ENCODE peak calls at places on chromosome 16, in eight cellular contexts. One of them, this sample, is unnamed.

GRCh38 chr16:80718480-80719220 is 85.7 kb downstream of the CDYL2 start:
- DNase-seq in tibial nerve: no peak
- DNase-seq in stomach: peak; percentile 82
- DNase-seq in transverse colon: no peak
- DNase-seq in A549: no peak
- DNase-seq in K562: no peak
- DNase-seq in ovary: no peak
- DNase-seq in SK-N-SH: no peak
- DNase-seq in this sample: no peak

GRCh38 chr16:24463196-24463945 is 76.0 kb upstream of the RBBP6 start:
- DNase-seq in tibial nerve: no peak
- DNase-seq in stomach: no peak
- DNase-seq in transverse colon: no peak
- DNase-seq in A549: no peak
- DNase-seq in K562: peak; percentile 78
- DNase-seq in ovary: no peak
- DNase-seq in SK-N-SH: no peak
- DNase-seq in this sample: no peak

GRCh38 chr16:16052916-16053315 is 103.5 kb downstream of the ABCC1 start:
- DNase-seq in tibial nerve: no peak
- DNase-seq in stomach: no peak
- DNase-seq in transverse colon: no peak
- DNase-seq in A549: no peak
- DNase-seq in K562: no peak
- DNase-seq in ovary: no peak
- DNase-seq in SK-N-SH: no peak
- DNase-seq in this sample: no peak

GRCh38 chr16:89984215-89984614 is 35.0 kb downstream of the DBNDD1 start:
- DNase-seq in tibial nerve: no peak
- DNase-seq in stomach: no peak
- DNase-seq in transverse colon: no peak
- DNase-seq in A549: no peak
- DNase-seq in K562: no peak
- DNase-seq in ovary: no peak
- DNase-seq in SK-N-SH: no peak
- DNase-seq in this sample: no peak

GRCh38 chr16:57469917-57470470 is 7.5 kb downstream of the POLR2C start:
- DNase-seq in tibial nerve: no peak
- DNase-seq in stomach: no peak
- DNase-seq in transverse colon: no peak
- DNase-seq in A549: peak; percentile 49
- DNase-seq in K562: no peak
- DNase-seq in ovary: no peak
- DNase-seq in SK-N-SH: peak; percentile 38
- DNase-seq in this sample: no peak

GRCh38 chr16:66728117-66728787 is 23.2 kb downstream of the DYNC1LI2 start:
- DNase-seq in tibial nerve: no peak
- DNase-seq in stomach: peak; percentile 37
- DNase-seq in transverse colon: peak; percentile 22
- DNase-seq in A549: peak; percentile 66
- DNase-seq in K562: peak; percentile 50
- DNase-seq in ovary: peak; percentile 37
- DNase-seq in SK-N-SH: peak; percentile 59
- DNase-seq in this sample: no peak

GRCh38 chr16:56303880-56304279 is 112.6 kb downstream of the GNAO1 start:
- DNase-seq in tibial nerve: no peak
- DNase-seq in stomach: no peak
- DNase-seq in transverse colon: no peak
- DNase-seq in A549: no peak
- DNase-seq in K562: no peak
- DNase-seq in ovary: no peak
- DNase-seq in SK-N-SH: no peak
- DNase-seq in this sample: no peak

GRCh38 chr16:8655184-8655717 is 19.2 kb upstream of the ABAT start:
- DNase-seq in tibial nerve: no peak
- DNase-seq in stomach: peak; percentile 40
- DNase-seq in transverse colon: peak; percentile 52
- DNase-seq in A549: peak; percentile 17
- DNase-seq in K562: peak; percentile 37
- DNase-seq in ovary: no peak
- DNase-seq in SK-N-SH: no peak
- DNase-seq in this sample: peak; percentile 53

GRCh38 chr16:15643453-15644305 is 725 bp upstream of the MARF1 start:
- DNase-seq in tibial nerve: no peak
- DNase-seq in stomach: no peak
- DNase-seq in transverse colon: peak; percentile 14
- DNase-seq in A549: peak; percentile 74
- DNase-seq in K562: peak; percentile 69
- DNase-seq in ovary: peak; percentile 23
- DNase-seq in SK-N-SH: peak; percentile 65
- DNase-seq in this sample: no peak

DNA sequence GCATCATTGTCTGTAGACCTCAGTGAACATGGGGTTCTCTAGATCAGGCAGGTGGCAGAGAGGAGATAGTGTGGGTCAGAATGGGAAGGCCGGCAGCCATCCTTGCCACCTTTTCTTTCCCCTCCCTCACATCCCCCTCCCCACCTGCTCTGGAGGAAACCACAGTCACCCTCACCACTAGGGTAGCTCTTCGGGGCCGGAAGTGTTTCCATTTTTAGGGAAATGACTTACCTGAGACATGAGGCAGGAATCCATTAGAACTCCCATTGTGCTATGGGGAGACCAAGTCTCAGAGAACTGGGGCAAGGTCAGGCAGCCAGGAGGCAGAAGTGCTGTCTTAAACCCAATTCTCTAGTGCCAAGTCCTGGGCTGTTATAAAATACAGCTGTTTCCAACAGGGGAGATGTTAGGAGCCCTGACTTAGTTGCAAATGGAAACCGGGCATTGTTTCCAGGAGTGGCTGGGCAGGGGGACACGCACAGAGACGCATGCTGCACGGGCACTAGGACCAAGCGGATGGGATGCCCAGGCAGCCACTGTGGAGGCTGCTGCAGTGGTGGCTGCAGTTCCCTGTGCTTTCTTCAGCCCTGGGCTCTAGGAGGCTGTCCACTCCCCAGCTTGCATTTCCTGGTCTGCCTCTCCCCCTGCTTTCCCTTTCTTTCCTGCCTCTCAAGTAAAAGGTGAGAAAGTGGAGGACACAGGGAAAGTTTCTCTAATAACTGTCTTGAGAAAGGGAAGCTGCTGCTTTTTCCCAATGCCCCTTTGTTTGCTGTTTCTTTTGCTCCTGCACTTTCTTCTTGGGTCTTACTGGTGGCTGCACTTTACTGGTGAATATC is 2.8 kb downstream of the HAS3 start:
- DNase-seq in tibial nerve: no peak
- DNase-seq in stomach: no peak
- DNase-seq in transverse colon: no peak
- DNase-seq in A549: peak; percentile 32
- DNase-seq in K562: no peak
- DNase-seq in ovary: no peak
- DNase-seq in SK-N-SH: peak; percentile 45
- DNase-seq in this sample: no peak
- H3K4me3 ChIP-seq in tibial nerve: no peak overlapping the region
- H3K4me3 ChIP-seq in stomach: peak overlapping the region; percentile 78
- H3K4me3 ChIP-seq in transverse colon: no peak overlapping the region
- H3K4me3 ChIP-seq in A549: no peak overlapping the region
- H3K4me3 ChIP-seq in K562: no peak overlapping the region
- H3K4me3 ChIP-seq in ovary: no peak overlapping the region
- H3K4me3 ChIP-seq in SK-N-SH: peak overlapping the region; percentile 16
- H3K4me3 ChIP-seq in this sample: peak overlapping the region; percentile 45

GRCh38 chr16:19522369-19523159 is 666 bp upstream of the GDE1 start:
- DNase-seq in tibial nerve: no peak
- DNase-seq in stomach: no peak
- DNase-seq in transverse colon: no peak
- DNase-seq in A549: no peak
- DNase-seq in K562: no peak
- DNase-seq in ovary: no peak
- DNase-seq in SK-N-SH: no peak
- DNase-seq in this sample: no peak
- H3K27ac ChIP-seq in tibial nerve: peak overlapping the region; percentile 55
- H3K27ac ChIP-seq in stomach: peak overlapping the region; percentile 91
- H3K27ac ChIP-seq in transverse colon: peak overlapping the region; percentile 98
- H3K27ac ChIP-seq in A549: peak overlapping the region; percentile 4
- H3K27ac ChIP-seq in K562: no peak overlapping the region
- H3K27ac ChIP-seq in ovary: no peak overlapping the region
- H3K27ac ChIP-seq in SK-N-SH: peak overlapping the region; percentile 80
- H3K27ac ChIP-seq in this sample: peak overlapping the region; percentile 96

GRCh38 chr16:81873221-81873620 is 94.1 kb downstream of the PLCG2 start:
- DNase-seq in tibial nerve: no peak
- DNase-seq in stomach: no peak
- DNase-seq in transverse colon: no peak
- DNase-seq in A549: no peak
- DNase-seq in K562: no peak
- DNase-seq in ovary: no peak
- DNase-seq in SK-N-SH: no peak
- DNase-seq in this sample: no peak

GRCh38 chr16:81878529-81878928 is 99.4 kb downstream of the PLCG2 start:
- DNase-seq in tibial nerve: no peak
- DNase-seq in stomach: no peak
- DNase-seq in transverse colon: no peak
- DNase-seq in A549: no peak
- DNase-seq in K562: no peak
- DNase-seq in ovary: no peak
- DNase-seq in SK-N-SH: no peak
- DNase-seq in this sample: no peak

GRCh38 chr16:81873843-81874752 is 95.0 kb downstream of the PLCG2 start:
- DNase-seq in tibial nerve: peak; percentile 23
- DNase-seq in stomach: peak; percentile 67
- DNase-seq in transverse colon: peak; percentile 51
- DNase-seq in A549: peak; percentile 59
- DNase-seq in K562: peak; percentile 65
- DNase-seq in ovary: no peak
- DNase-seq in SK-N-SH: peak; percentile 58
- DNase-seq in this sample: no peak

GRCh38 chr16:81875461-81875860 is 96.4 kb downstream of the PLCG2 start:
- DNase-seq in tibial nerve: no peak
- DNase-seq in stomach: no peak
- DNase-seq in transverse colon: no peak
- DNase-seq in A549: no peak
- DNase-seq in K562: no peak
- DNase-seq in ovary: no peak
- DNase-seq in SK-N-SH: no peak
- DNase-seq in this sample: no peak

GRCh38 chr16:81876273-81876900 is 97.3 kb downstream of the PLCG2 start:
- DNase-seq in tibial nerve: no peak
- DNase-seq in stomach: no peak
- DNase-seq in transverse colon: no peak
- DNase-seq in A549: no peak
- DNase-seq in K562: no peak
- DNase-seq in ovary: no peak
- DNase-seq in SK-N-SH: no peak
- DNase-seq in this sample: no peak
- TF ChIP-seq EP300 in tibial nerve: no peak
- TF ChIP-seq EP300 in stomach: no peak
- TF ChIP-seq EP300 in transverse colon: no peak
- TF ChIP-seq EP300 in A549: no peak
- TF ChIP-seq EP300 in K562: no peak
- TF ChIP-seq EP300 in ovary: no peak
- TF ChIP-seq EP300 in SK-N-SH: no peak
- TF ChIP-seq EP300 in this sample: no peak

GRCh38 chr16:88428616-88429386 is 24.3 kb upstream of the ZFPM1 start:
- DNase-seq in tibial nerve: no peak
- DNase-seq in stomach: no peak
- DNase-seq in transverse colon: no peak
- DNase-seq in A549: no peak
- DNase-seq in K562: no peak
- DNase-seq in ovary: no peak
- DNase-seq in SK-N-SH: no peak
- DNase-seq in this sample: no peak

GRCh38 chr16:88430524-88431446 is 22.3 kb upstream of the ZFPM1 start:
- DNase-seq in tibial nerve: no peak
- DNase-seq in stomach: no peak
- DNase-seq in transverse colon: peak; percentile 39
- DNase-seq in A549: no peak
- DNase-seq in K562: peak; percentile 41
- DNase-seq in ovary: no peak
- DNase-seq in SK-N-SH: no peak
- DNase-seq in this sample: peak; percentile 31

GRCh38 chr16:88429387-88430184 is 23.5 kb upstream of the ZFPM1 start:
- DNase-seq in tibial nerve: no peak
- DNase-seq in stomach: no peak
- DNase-seq in transverse colon: no peak
- DNase-seq in A549: no peak
- DNase-seq in K562: no peak
- DNase-seq in ovary: no peak
- DNase-seq in SK-N-SH: no peak
- DNase-seq in this sample: peak; percentile 81

GRCh38 chr16:88431651-88432050 is 21.4 kb upstream of the ZFPM1 start:
- DNase-seq in tibial nerve: no peak
- DNase-seq in stomach: no peak
- DNase-seq in transverse colon: no peak
- DNase-seq in A549: no peak
- DNase-seq in K562: no peak
- DNase-seq in ovary: no peak
- DNase-seq in SK-N-SH: no peak
- DNase-seq in this sample: no peak

GRCh38 chr16:88430185-88430523 is 22.9 kb upstream of the ZFPM1 start:
- DNase-seq in tibial nerve: no peak
- DNase-seq in stomach: no peak
- DNase-seq in transverse colon: no peak
- DNase-seq in A549: no peak
- DNase-seq in K562: no peak
- DNase-seq in ovary: no peak
- DNase-seq in SK-N-SH: no peak
- DNase-seq in this sample: no peak
- H3K4me3 ChIP-seq in tibial nerve: peak overlapping the region; percentile 58
- H3K4me3 ChIP-seq in stomach: peak overlapping the region; percentile 50
- H3K4me3 ChIP-seq in transverse colon: peak overlapping the region; percentile 20
- H3K4me3 ChIP-seq in A549: no peak overlapping the region
- H3K4me3 ChIP-seq in K562: no peak overlapping the region
- H3K4me3 ChIP-seq in ovary: peak overlapping the region; percentile 1
- H3K4me3 ChIP-seq in SK-N-SH: no peak overlapping the region
- H3K4me3 ChIP-seq in this sample: peak overlapping the region; percentile 62

DNA sequence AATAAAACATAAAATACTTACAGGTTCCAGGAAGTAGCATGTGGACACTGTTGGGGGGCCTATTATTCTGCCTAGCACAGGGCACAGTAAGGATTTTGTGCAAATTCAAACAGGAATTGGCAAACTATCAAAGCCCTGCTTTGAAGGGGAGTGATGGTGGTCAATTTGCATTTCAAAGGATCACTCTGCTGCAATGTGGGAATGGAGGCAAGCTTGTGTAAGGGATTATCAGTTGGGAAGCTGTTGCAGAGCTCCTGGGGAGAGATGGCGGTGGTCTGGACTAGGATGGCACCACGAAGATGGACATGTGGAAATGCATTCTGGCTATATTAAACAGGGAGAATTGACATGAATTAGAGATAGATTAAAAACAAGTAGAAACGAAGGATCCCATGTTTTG is 990.7 kb upstream of the RBFOX1 start:
- DNase-seq in tibial nerve: no peak
- DNase-seq in stomach: no peak
- DNase-seq in transverse colon: no peak
- DNase-seq in A549: no peak
- DNase-seq in K562: no peak
- DNase-seq in ovary: no peak
- DNase-seq in SK-N-SH: no peak
- DNase-seq in this sample: no peak
- H3K27ac ChIP-seq in tibial nerve: no peak overlapping the region
- H3K27ac ChIP-seq in stomach: no peak overlapping the region
- H3K27ac ChIP-seq in transverse colon: no peak overlapping the region
- H3K27ac ChIP-seq in A549: no peak overlapping the region
- H3K27ac ChIP-seq in K562: no peak overlapping the region
- H3K27ac ChIP-seq in ovary: no peak overlapping the region
- H3K27ac ChIP-seq in SK-N-SH: no peak overlapping the region
- H3K27ac ChIP-seq in this sample: no peak overlapping the region

This sample was measured in upper lobe of left lung.